ENCODE peak calls at places on chromosomes 13 and 19, in ten cellular contexts. One of them, this sample, is unnamed.

GRCh38 chr13:34352958-34353357 is 535.0 kb downstream of the RFC3 start:
- DNase-seq in fibroblast of lung: peak; percentile 29
- DNase-seq in fibroblast of pulmonary artery: no peak
- DNase-seq in pancreas: no peak
- DNase-seq in GM06990: no peak
- DNase-seq in WERI-Rb-1: no peak
- DNase-seq in glutamatergic neuron: no peak
- DNase-seq in neural crest cell: no peak
- DNase-seq in foreskin fibroblast: no peak
- DNase-seq in gastrocnemius medialis: no peak
- DNase-seq in this sample: no peak

GRCh38 chr19:39136225-39136940 is 10.8 kb downstream of the PAK4 start:
- DNase-seq in fibroblast of lung: no peak
- DNase-seq in fibroblast of pulmonary artery: no peak
- DNase-seq in pancreas: no peak
- DNase-seq in GM06990: no peak
- DNase-seq in WERI-Rb-1: no peak
- DNase-seq in glutamatergic neuron: no peak
- DNase-seq in neural crest cell: no peak
- DNase-seq in foreskin fibroblast: no peak
- DNase-seq in gastrocnemius medialis: no peak
- DNase-seq in this sample: no peak

GRCh38 chr13:111387026-111387871 is 66.8 kb downstream of the TEX29 start:
- DNase-seq in fibroblast of lung: no peak
- DNase-seq in fibroblast of pulmonary artery: no peak
- DNase-seq in pancreas: no peak
- DNase-seq in GM06990: no peak
- DNase-seq in WERI-Rb-1: no peak
- DNase-seq in glutamatergic neuron: peak; percentile 3
- DNase-seq in neural crest cell: no peak
- DNase-seq in foreskin fibroblast: no peak
- DNase-seq in gastrocnemius medialis: no peak
- DNase-seq in this sample: no peak

GRCh38 chr13:80499536-80500280 is 158.8 kb upstream of the SPRY2 start:
- DNase-seq in fibroblast of lung: no peak
- DNase-seq in fibroblast of pulmonary artery: no peak
- DNase-seq in pancreas: no peak
- DNase-seq in GM06990: no peak
- DNase-seq in WERI-Rb-1: no peak
- DNase-seq in glutamatergic neuron: no peak
- DNase-seq in neural crest cell: no peak
- DNase-seq in foreskin fibroblast: no peak
- DNase-seq in gastrocnemius medialis: no peak
- DNase-seq in this sample: no peak

GRCh38 chr19:34044011-34044410 is 128.3 kb upstream of the LSM14A start:
- DNase-seq in fibroblast of lung: no peak
- DNase-seq in fibroblast of pulmonary artery: no peak
- DNase-seq in pancreas: no peak
- DNase-seq in GM06990: no peak
- DNase-seq in WERI-Rb-1: no peak
- DNase-seq in glutamatergic neuron: no peak
- DNase-seq in neural crest cell: no peak
- DNase-seq in foreskin fibroblast: no peak
- DNase-seq in gastrocnemius medialis: no peak
- DNase-seq in this sample: no peak

GRCh38 chr19:39160889-39161672 is 35.5 kb downstream of the PAK4 start:
- DNase-seq in fibroblast of lung: peak; percentile 37
- DNase-seq in fibroblast of pulmonary artery: no peak
- DNase-seq in pancreas: peak; percentile 54
- DNase-seq in GM06990: no peak
- DNase-seq in WERI-Rb-1: no peak
- DNase-seq in glutamatergic neuron: no peak
- DNase-seq in neural crest cell: no peak
- DNase-seq in foreskin fibroblast: no peak
- DNase-seq in gastrocnemius medialis: no peak
- DNase-seq in this sample: no peak

GRCh38 chr13:48334534-48335127 is 31.1 kb downstream of the RB1 start:
- DNase-seq in fibroblast of lung: peak; percentile 39
- DNase-seq in fibroblast of pulmonary artery: peak; percentile 64
- DNase-seq in pancreas: no peak
- DNase-seq in GM06990: no peak
- DNase-seq in WERI-Rb-1: no peak
- DNase-seq in glutamatergic neuron: no peak
- DNase-seq in neural crest cell: no peak
- DNase-seq in foreskin fibroblast: peak; percentile 10
- DNase-seq in gastrocnemius medialis: no peak
- DNase-seq in this sample: peak; percentile 22

GRCh38 chr19:3775831-3776230 is 3.8 kb upstream of the RAX2 start:
- DNase-seq in fibroblast of lung: no peak
- DNase-seq in fibroblast of pulmonary artery: no peak
- DNase-seq in pancreas: no peak
- DNase-seq in GM06990: no peak
- DNase-seq in WERI-Rb-1: no peak
- DNase-seq in glutamatergic neuron: no peak
- DNase-seq in neural crest cell: no peak
- DNase-seq in foreskin fibroblast: no peak
- DNase-seq in gastrocnemius medialis: no peak
- DNase-seq in this sample: no peak

GRCh38 chr19:31499281-31499680 is 150.0 kb upstream of the TSHZ3 start:
- DNase-seq in fibroblast of lung: no peak
- DNase-seq in fibroblast of pulmonary artery: no peak
- DNase-seq in pancreas: no peak
- DNase-seq in GM06990: no peak
- DNase-seq in WERI-Rb-1: no peak
- DNase-seq in glutamatergic neuron: no peak
- DNase-seq in neural crest cell: no peak
- DNase-seq in foreskin fibroblast: no peak
- DNase-seq in gastrocnemius medialis: no peak
- DNase-seq in this sample: no peak

GRCh38 chr19:31500540-31500830 is 151.2 kb upstream of the TSHZ3 start:
- DNase-seq in fibroblast of lung: no peak
- DNase-seq in fibroblast of pulmonary artery: no peak
- DNase-seq in pancreas: no peak
- DNase-seq in GM06990: no peak
- DNase-seq in WERI-Rb-1: no peak
- DNase-seq in glutamatergic neuron: no peak
- DNase-seq in neural crest cell: no peak
- DNase-seq in foreskin fibroblast: no peak
- DNase-seq in gastrocnemius medialis: no peak
- DNase-seq in this sample: no peak

GRCh38 chr19:31497709-31498108 is 148.5 kb upstream of the TSHZ3 start:
- DNase-seq in fibroblast of lung: no peak
- DNase-seq in fibroblast of pulmonary artery: no peak
- DNase-seq in pancreas: no peak
- DNase-seq in GM06990: no peak
- DNase-seq in WERI-Rb-1: no peak
- DNase-seq in glutamatergic neuron: no peak
- DNase-seq in neural crest cell: no peak
- DNase-seq in foreskin fibroblast: no peak
- DNase-seq in gastrocnemius medialis: no peak
- DNase-seq in this sample: no peak

GRCh38 chr19:31499826-31500539 is 150.7 kb upstream of the TSHZ3 start:
- DNase-seq in fibroblast of lung: no peak
- DNase-seq in fibroblast of pulmonary artery: no peak
- DNase-seq in pancreas: no peak
- DNase-seq in GM06990: no peak
- DNase-seq in WERI-Rb-1: no peak
- DNase-seq in glutamatergic neuron: no peak
- DNase-seq in neural crest cell: no peak
- DNase-seq in foreskin fibroblast: no peak
- DNase-seq in gastrocnemius medialis: no peak
- DNase-seq in this sample: no peak

DNA sequence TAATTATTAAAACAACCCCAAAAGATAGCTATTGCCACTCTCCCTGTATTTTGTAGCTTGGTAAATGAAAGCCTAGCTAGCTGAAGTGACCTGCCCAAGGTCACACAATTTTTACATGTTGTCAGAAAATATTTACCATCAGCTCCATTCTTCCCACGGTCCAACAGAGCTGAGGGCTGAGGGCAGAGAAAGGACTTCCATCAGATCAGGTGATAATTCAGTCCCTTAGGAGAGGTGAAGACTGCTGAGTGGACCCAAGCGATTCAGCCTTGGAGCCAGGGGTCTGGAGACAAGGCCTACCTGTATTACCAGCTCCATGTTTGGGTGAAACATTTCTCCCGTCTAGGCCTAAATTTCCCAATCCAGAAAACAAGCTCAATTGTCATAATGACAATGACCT is 149.5 kb upstream of the TSHZ3 start:
- DNase-seq in fibroblast of lung: no peak
- DNase-seq in fibroblast of pulmonary artery: no peak
- DNase-seq in pancreas: no peak
- DNase-seq in GM06990: no peak
- DNase-seq in WERI-Rb-1: no peak
- DNase-seq in glutamatergic neuron: no peak
- DNase-seq in neural crest cell: no peak
- DNase-seq in foreskin fibroblast: no peak
- DNase-seq in gastrocnemius medialis: no peak
- DNase-seq in this sample: no peak
- TF ChIP-seq CTCF in fibroblast of lung: no peak
- TF ChIP-seq CTCF in fibroblast of pulmonary artery: no peak
- TF ChIP-seq CTCF in pancreas: no peak
- TF ChIP-seq CTCF in GM06990: no peak
- TF ChIP-seq CTCF in WERI-Rb-1: no peak
- TF ChIP-seq CTCF in glutamatergic neuron: no peak
- TF ChIP-seq CTCF in neural crest cell: no peak
- TF ChIP-seq CTCF in foreskin fibroblast: no peak
- TF ChIP-seq CTCF in gastrocnemius medialis: no peak
- TF ChIP-seq CTCF in this sample: no peak

GRCh38 chr19:1592755-1593628 is at the start of gene MBD3:
- DNase-seq in fibroblast of lung: peak; percentile 85
- DNase-seq in fibroblast of pulmonary artery: peak; percentile 95
- DNase-seq in pancreas: peak; percentile 96
- DNase-seq in GM06990: peak; percentile 92
- DNase-seq in WERI-Rb-1: peak; percentile 92
- DNase-seq in glutamatergic neuron: peak; percentile 97
- DNase-seq in neural crest cell: peak; percentile 87
- DNase-seq in foreskin fibroblast: peak; percentile 93
- DNase-seq in gastrocnemius medialis: peak; percentile 89
- DNase-seq in this sample: peak; percentile 88

GRCh38 chr19:1591421-1592022 is 1.1 kb downstream of the MBD3 start:
- DNase-seq in fibroblast of lung: no peak
- DNase-seq in fibroblast of pulmonary artery: peak; percentile 7
- DNase-seq in pancreas: no peak
- DNase-seq in GM06990: peak; percentile 28
- DNase-seq in WERI-Rb-1: no peak
- DNase-seq in glutamatergic neuron: no peak
- DNase-seq in neural crest cell: no peak
- DNase-seq in foreskin fibroblast: no peak
- DNase-seq in gastrocnemius medialis: no peak
- DNase-seq in this sample: no peak

GRCh38 chr19:1587872-1588271 is 4.8 kb downstream of the MBD3 start:
- DNase-seq in fibroblast of lung: no peak
- DNase-seq in fibroblast of pulmonary artery: no peak
- DNase-seq in pancreas: no peak
- DNase-seq in GM06990: no peak
- DNase-seq in WERI-Rb-1: peak; percentile 87
- DNase-seq in glutamatergic neuron: no peak
- DNase-seq in neural crest cell: no peak
- DNase-seq in foreskin fibroblast: no peak
- DNase-seq in gastrocnemius medialis: no peak
- DNase-seq in this sample: no peak

GRCh38 chr19:1590641-1591397 is 1.8 kb downstream of the MBD3 start:
- DNase-seq in fibroblast of lung: no peak
- DNase-seq in fibroblast of pulmonary artery: peak; percentile 26
- DNase-seq in pancreas: no peak
- DNase-seq in GM06990: peak; percentile 43
- DNase-seq in WERI-Rb-1: no peak
- DNase-seq in glutamatergic neuron: peak; percentile 46
- DNase-seq in neural crest cell: no peak
- DNase-seq in foreskin fibroblast: no peak
- DNase-seq in gastrocnemius medialis: no peak
- DNase-seq in this sample: no peak

DNA sequence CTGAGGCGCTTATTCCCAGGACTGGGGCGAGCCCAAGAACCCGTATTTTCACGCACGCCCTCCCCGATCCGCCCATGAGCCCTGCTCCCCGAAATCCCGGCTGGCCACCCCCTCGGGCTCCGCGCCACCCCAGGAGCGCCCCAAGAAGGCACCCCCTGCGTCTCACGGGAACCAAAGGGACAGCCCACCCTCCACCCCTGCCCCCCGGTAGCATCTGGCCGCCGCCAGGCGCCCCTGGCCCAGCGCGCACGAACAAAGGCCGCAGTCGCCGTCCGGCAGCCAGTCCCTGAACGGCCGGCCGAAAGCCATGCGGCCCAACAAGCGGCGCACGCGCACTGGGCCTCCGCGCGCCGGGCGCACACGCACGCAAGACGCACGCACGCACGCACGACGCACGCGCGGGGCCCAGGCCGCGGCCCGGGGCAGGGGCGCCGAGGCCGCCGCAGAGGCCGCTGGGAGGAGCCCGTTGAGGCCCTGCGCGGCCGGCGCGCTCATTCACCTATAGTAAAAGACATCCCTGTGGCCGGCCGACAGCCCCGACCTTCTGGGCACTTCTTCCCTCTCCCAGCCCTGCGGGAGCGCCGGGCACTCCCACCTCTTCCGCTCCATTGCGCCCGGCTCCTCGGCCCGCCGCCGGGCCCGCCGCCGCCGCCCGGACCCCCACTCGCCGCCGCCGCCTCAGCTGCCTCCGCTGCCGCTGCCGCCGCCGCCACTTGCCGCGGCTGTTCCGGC is 476 bp downstream of the MBD3 start:
- DNase-seq in fibroblast of lung: peak; percentile 84
- DNase-seq in fibroblast of pulmonary artery: peak; percentile 92
- DNase-seq in pancreas: peak; percentile 95
- DNase-seq in GM06990: peak; percentile 94
- DNase-seq in WERI-Rb-1: peak; percentile 76
- DNase-seq in glutamatergic neuron: peak; percentile 90
- DNase-seq in neural crest cell: peak; percentile 77
- DNase-seq in foreskin fibroblast: peak; percentile 89
- DNase-seq in gastrocnemius medialis: peak; percentile 68
- DNase-seq in this sample: peak; percentile 73
- TF ChIP-seq CTCF in fibroblast of lung: no peak
- TF ChIP-seq CTCF in fibroblast of pulmonary artery: no peak
- TF ChIP-seq CTCF in pancreas: no peak
- TF ChIP-seq CTCF in GM06990: no peak
- TF ChIP-seq CTCF in WERI-Rb-1: no peak
- TF ChIP-seq CTCF in glutamatergic neuron: no peak
- TF ChIP-seq CTCF in neural crest cell: no peak
- TF ChIP-seq CTCF in foreskin fibroblast: no peak
- TF ChIP-seq CTCF in gastrocnemius medialis: peak; percentile 20
- TF ChIP-seq CTCF in this sample: no peak

DNA sequence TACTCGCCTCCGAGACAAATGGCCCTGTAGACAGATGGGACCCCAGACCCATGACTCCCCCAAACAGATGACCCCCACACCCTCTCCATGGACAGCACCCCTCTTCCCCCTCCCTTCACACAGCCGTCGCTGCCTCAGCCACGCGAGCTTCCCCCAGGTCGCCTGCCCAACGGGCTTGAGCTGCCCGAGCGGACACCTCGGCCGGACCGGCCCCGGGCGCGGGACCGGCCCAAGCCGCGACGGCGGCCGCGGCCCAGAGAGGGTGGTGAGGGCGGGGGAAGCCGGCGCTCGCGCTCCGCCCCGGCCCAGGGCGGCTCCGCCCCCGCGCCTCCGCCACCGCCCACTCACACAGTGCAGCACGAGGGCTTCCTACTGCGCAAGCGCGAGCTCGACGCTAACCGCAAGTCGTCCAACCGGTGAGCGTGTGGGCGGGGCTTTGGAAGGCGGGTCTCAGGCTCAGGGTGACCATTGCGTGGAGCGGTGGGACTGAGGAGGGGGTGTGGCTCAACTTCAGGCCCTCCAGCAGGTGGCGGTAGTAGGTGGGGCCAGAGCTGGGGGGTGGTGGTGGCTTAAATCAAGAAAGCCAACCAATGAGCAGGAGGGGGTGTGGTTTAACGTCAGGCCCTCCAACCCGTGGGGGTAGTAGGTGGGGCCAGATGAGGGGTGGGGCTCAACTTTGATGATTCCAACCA is 6.2 kb upstream of the SHKBP1 start:
- DNase-seq in fibroblast of lung: peak; percentile 99
- DNase-seq in fibroblast of pulmonary artery: peak; percentile 100
- DNase-seq in pancreas: peak; percentile 99
- DNase-seq in GM06990: peak; percentile 97
- DNase-seq in WERI-Rb-1: peak; percentile 99
- DNase-seq in glutamatergic neuron: peak; percentile 100
- DNase-seq in neural crest cell: peak; percentile 98
- DNase-seq in foreskin fibroblast: peak; percentile 100
- DNase-seq in gastrocnemius medialis: peak; percentile 99
- DNase-seq in this sample: peak; percentile 99
- TF ChIP-seq CTCF in fibroblast of lung: no peak
- TF ChIP-seq CTCF in fibroblast of pulmonary artery: no peak
- TF ChIP-seq CTCF in pancreas: no peak
- TF ChIP-seq CTCF in GM06990: no peak
- TF ChIP-seq CTCF in WERI-Rb-1: peak; percentile 23
- TF ChIP-seq CTCF in glutamatergic neuron: peak; percentile 12
- TF ChIP-seq CTCF in neural crest cell: no peak
- TF ChIP-seq CTCF in foreskin fibroblast: no peak
- TF ChIP-seq CTCF in gastrocnemius medialis: no peak
- TF ChIP-seq CTCF in this sample: peak; percentile 70

DNA sequence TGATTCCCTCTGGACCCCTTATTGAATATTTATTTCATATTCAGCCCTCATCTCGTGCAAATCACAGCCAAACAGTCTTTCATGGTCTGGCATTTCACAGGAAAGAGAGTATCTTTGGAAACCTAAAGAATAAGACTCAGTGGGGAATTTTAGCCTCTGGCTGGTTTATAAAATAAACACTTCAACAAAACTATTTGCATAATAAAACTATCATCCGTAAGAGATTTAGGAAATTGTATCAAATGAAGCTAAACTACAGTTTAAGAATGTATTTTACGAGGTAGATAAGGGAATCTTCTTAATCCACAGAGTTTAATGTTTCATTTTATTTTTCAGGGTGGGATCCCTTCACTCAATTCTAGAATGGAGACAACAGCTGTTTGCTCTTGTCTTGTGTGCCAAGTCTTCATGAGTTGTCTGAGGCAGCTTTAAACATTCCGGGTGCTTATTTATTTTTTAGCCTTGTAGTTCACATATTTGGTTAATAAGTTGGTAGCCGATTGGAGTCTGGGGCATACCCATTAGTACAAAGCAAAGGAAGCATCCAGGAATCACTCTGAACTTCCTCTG is 634.4 kb upstream of the KLF12 start:
- DNase-seq in fibroblast of lung: no peak
- DNase-seq in fibroblast of pulmonary artery: no peak
- DNase-seq in pancreas: no peak
- DNase-seq in GM06990: no peak
- DNase-seq in WERI-Rb-1: no peak
- DNase-seq in glutamatergic neuron: no peak
- DNase-seq in neural crest cell: no peak
- DNase-seq in foreskin fibroblast: no peak
- DNase-seq in gastrocnemius medialis: no peak
- DNase-seq in this sample: no peak
- TF ChIP-seq CTCF in fibroblast of lung: no peak
- TF ChIP-seq CTCF in fibroblast of pulmonary artery: no peak
- TF ChIP-seq CTCF in pancreas: no peak
- TF ChIP-seq CTCF in GM06990: no peak
- TF ChIP-seq CTCF in WERI-Rb-1: no peak
- TF ChIP-seq CTCF in glutamatergic neuron: no peak
- TF ChIP-seq CTCF in neural crest cell: no peak
- TF ChIP-seq CTCF in foreskin fibroblast: no peak
- TF ChIP-seq CTCF in gastrocnemius medialis: no peak
- TF ChIP-seq CTCF in this sample: no peak

This sample was measured in HFFc6.